ENCODE peak calls at places on chromosomes 6 and 20, in ten cellular contexts. One of them, this sample, is unnamed.

GRCh38 chr6:35496851-35497570 is at the start of gene TEAD3:
- DNase-seq in GM23248: peak
- DNase-seq in AG08396: peak
- DNase-seq in HCEC 1CT: peak
- DNase-seq in lower leg skin: peak
- DNase-seq in NCI-H1105: peak
- DNase-seq in nephron progenitor cell: peak
- DNase-seq in head of caudate nucleus: peak
- DNase-seq in HTR-8/SVneo: peak
- DNase-seq in neuronal stem cell: peak
- DNase-seq in this sample: peak

GRCh38 chr6:74222768-74223321 is 526.8 kb downstream of the CD109 start:
- DNase-seq in GM23248: peak
- DNase-seq in AG08396: no peak
- DNase-seq in HCEC 1CT: no peak
- DNase-seq in lower leg skin: no peak
- DNase-seq in NCI-H1105: no peak
- DNase-seq in nephron progenitor cell: no peak
- DNase-seq in head of caudate nucleus: no peak
- DNase-seq in HTR-8/SVneo: no peak
- DNase-seq in neuronal stem cell: peak
- DNase-seq in this sample: no peak

GRCh38 chr6:53986721-53987526 is 124.3 kb upstream of the MLIP start:
- DNase-seq in GM23248: peak
- DNase-seq in AG08396: peak
- DNase-seq in HCEC 1CT: peak
- DNase-seq in lower leg skin: no peak
- DNase-seq in NCI-H1105: peak
- DNase-seq in nephron progenitor cell: peak
- DNase-seq in head of caudate nucleus: no peak
- DNase-seq in HTR-8/SVneo: no peak
- DNase-seq in neuronal stem cell: no peak
- DNase-seq in this sample: no peak

GRCh38 chr20:62805365-62805710 is 703 bp downstream of the OGFR start:
- DNase-seq in GM23248: peak
- DNase-seq in AG08396: peak
- DNase-seq in HCEC 1CT: no peak
- DNase-seq in lower leg skin: no peak
- DNase-seq in NCI-H1105: no peak
- DNase-seq in nephron progenitor cell: peak
- DNase-seq in head of caudate nucleus: no peak
- DNase-seq in HTR-8/SVneo: no peak
- DNase-seq in neuronal stem cell: no peak
- DNase-seq in this sample: peak

GRCh38 chr6:149242883-149243282 is 74.6 kb upstream of the TAB2 start:
- DNase-seq in GM23248: no peak
- DNase-seq in AG08396: peak
- DNase-seq in HCEC 1CT: peak
- DNase-seq in lower leg skin: no peak
- DNase-seq in NCI-H1105: no peak
- DNase-seq in nephron progenitor cell: no peak
- DNase-seq in head of caudate nucleus: no peak
- DNase-seq in HTR-8/SVneo: peak
- DNase-seq in neuronal stem cell: no peak
- DNase-seq in this sample: no peak

GRCh38 chr6:106547961-106548453 is 81.3 kb downstream of the RTN4IP1 start:
- DNase-seq in GM23248: no peak
- DNase-seq in AG08396: no peak
- DNase-seq in HCEC 1CT: peak
- DNase-seq in lower leg skin: no peak
- DNase-seq in NCI-H1105: no peak
- DNase-seq in nephron progenitor cell: no peak
- DNase-seq in head of caudate nucleus: no peak
- DNase-seq in HTR-8/SVneo: no peak
- DNase-seq in neuronal stem cell: no peak
- DNase-seq in this sample: no peak

GRCh38 chr6:34836008-34836407 is 44.1 kb downstream of the BLTP3A start:
- DNase-seq in GM23248: no peak
- DNase-seq in AG08396: no peak
- DNase-seq in HCEC 1CT: no peak
- DNase-seq in lower leg skin: no peak
- DNase-seq in NCI-H1105: no peak
- DNase-seq in nephron progenitor cell: no peak
- DNase-seq in head of caudate nucleus: no peak
- DNase-seq in HTR-8/SVneo: no peak
- DNase-seq in neuronal stem cell: no peak
- DNase-seq in this sample: no peak

GRCh38 chr20:10705801-10706459 is 32.1 kb upstream of the JAG1 start:
- DNase-seq in GM23248: no peak
- DNase-seq in AG08396: no peak
- DNase-seq in HCEC 1CT: no peak
- DNase-seq in lower leg skin: no peak
- DNase-seq in NCI-H1105: no peak
- DNase-seq in nephron progenitor cell: no peak
- DNase-seq in head of caudate nucleus: no peak
- DNase-seq in HTR-8/SVneo: no peak
- DNase-seq in neuronal stem cell: no peak
- DNase-seq in this sample: no peak

GRCh38 chr6:169896826-169897456 is 145.5 kb downstream of the ERMARD start:
- DNase-seq in GM23248: no peak
- DNase-seq in AG08396: no peak
- DNase-seq in HCEC 1CT: no peak
- DNase-seq in lower leg skin: no peak
- DNase-seq in NCI-H1105: no peak
- DNase-seq in nephron progenitor cell: no peak
- DNase-seq in head of caudate nucleus: no peak
- DNase-seq in HTR-8/SVneo: no peak
- DNase-seq in neuronal stem cell: no peak
- DNase-seq in this sample: no peak

GRCh38 chr6:71157350-71157749 is 131.3 kb upstream of the OGFRL1 start:
- DNase-seq in GM23248: no peak
- DNase-seq in AG08396: no peak
- DNase-seq in HCEC 1CT: no peak
- DNase-seq in lower leg skin: no peak
- DNase-seq in NCI-H1105: no peak
- DNase-seq in nephron progenitor cell: no peak
- DNase-seq in head of caudate nucleus: no peak
- DNase-seq in HTR-8/SVneo: no peak
- DNase-seq in neuronal stem cell: no peak
- DNase-seq in this sample: no peak

GRCh38 chr6:114634016-114634415 is 291.2 kb upstream of the HS3ST5 start:
- DNase-seq in GM23248: no peak
- DNase-seq in AG08396: no peak
- DNase-seq in HCEC 1CT: no peak
- DNase-seq in lower leg skin: no peak
- DNase-seq in NCI-H1105: no peak
- DNase-seq in nephron progenitor cell: no peak
- DNase-seq in head of caudate nucleus: peak
- DNase-seq in HTR-8/SVneo: no peak
- DNase-seq in neuronal stem cell: no peak
- DNase-seq in this sample: no peak

GRCh38 chr6:46501136-46502089 is 10.2 kb upstream of the RCAN2 start:
- DNase-seq in GM23248: peak
- DNase-seq in AG08396: peak
- DNase-seq in HCEC 1CT: peak
- DNase-seq in lower leg skin: no peak
- DNase-seq in NCI-H1105: no peak
- DNase-seq in nephron progenitor cell: no peak
- DNase-seq in head of caudate nucleus: peak
- DNase-seq in HTR-8/SVneo: no peak
- DNase-seq in neuronal stem cell: no peak
- DNase-seq in this sample: no peak

GRCh38 chr6:99344289-99344688 is 5.2 kb downstream of the FAXC start:
- DNase-seq in GM23248: peak
- DNase-seq in AG08396: peak
- DNase-seq in HCEC 1CT: peak
- DNase-seq in lower leg skin: no peak
- DNase-seq in NCI-H1105: no peak
- DNase-seq in nephron progenitor cell: no peak
- DNase-seq in head of caudate nucleus: no peak
- DNase-seq in HTR-8/SVneo: peak
- DNase-seq in neuronal stem cell: no peak
- DNase-seq in this sample: peak

GRCh38 chr20:5612476-5613291 is 137.5 kb upstream of the SHLD1 start:
- DNase-seq in GM23248: peak
- DNase-seq in AG08396: peak
- DNase-seq in HCEC 1CT: peak
- DNase-seq in lower leg skin: no peak
- DNase-seq in NCI-H1105: no peak
- DNase-seq in nephron progenitor cell: no peak
- DNase-seq in head of caudate nucleus: no peak
- DNase-seq in HTR-8/SVneo: no peak
- DNase-seq in neuronal stem cell: no peak
- DNase-seq in this sample: peak

GRCh38 chr6:43770417-43771209 is 602 bp downstream of the VEGFA start:
- DNase-seq in GM23248: peak
- DNase-seq in AG08396: peak
- DNase-seq in HCEC 1CT: peak
- DNase-seq in lower leg skin: peak
- DNase-seq in NCI-H1105: peak
- DNase-seq in nephron progenitor cell: peak
- DNase-seq in head of caudate nucleus: peak
- DNase-seq in HTR-8/SVneo: no peak
- DNase-seq in neuronal stem cell: peak
- DNase-seq in this sample: peak

GRCh38 chr6:137849076-137849708 is 17.9 kb upstream of the TNFAIP3 start:
- DNase-seq in GM23248: no peak
- DNase-seq in AG08396: no peak
- DNase-seq in HCEC 1CT: peak
- DNase-seq in lower leg skin: no peak
- DNase-seq in NCI-H1105: no peak
- DNase-seq in nephron progenitor cell: no peak
- DNase-seq in head of caudate nucleus: no peak
- DNase-seq in HTR-8/SVneo: no peak
- DNase-seq in neuronal stem cell: no peak
- DNase-seq in this sample: peak

GRCh38 chr6:100001915-100002388 is 7.9 kb upstream of the MCHR2 start:
- DNase-seq in GM23248: peak
- DNase-seq in AG08396: peak
- DNase-seq in HCEC 1CT: peak
- DNase-seq in lower leg skin: no peak
- DNase-seq in NCI-H1105: peak
- DNase-seq in nephron progenitor cell: peak
- DNase-seq in head of caudate nucleus: peak
- DNase-seq in HTR-8/SVneo: peak
- DNase-seq in neuronal stem cell: peak
- DNase-seq in this sample: peak

GRCh38 chr20:56798634-56799033 is 169.5 kb downstream of the TFAP2C start:
- DNase-seq in GM23248: no peak
- DNase-seq in AG08396: no peak
- DNase-seq in HCEC 1CT: no peak
- DNase-seq in lower leg skin: no peak
- DNase-seq in NCI-H1105: no peak
- DNase-seq in nephron progenitor cell: no peak
- DNase-seq in head of caudate nucleus: no peak
- DNase-seq in HTR-8/SVneo: no peak
- DNase-seq in neuronal stem cell: no peak
- DNase-seq in this sample: no peak

GRCh38 chr6:69948479-69949114 is 82.2 kb downstream of the COL19A1 start:
- DNase-seq in GM23248: peak
- DNase-seq in AG08396: no peak
- DNase-seq in HCEC 1CT: no peak
- DNase-seq in lower leg skin: no peak
- DNase-seq in NCI-H1105: no peak
- DNase-seq in nephron progenitor cell: no peak
- DNase-seq in head of caudate nucleus: no peak
- DNase-seq in HTR-8/SVneo: no peak
- DNase-seq in neuronal stem cell: no peak
- DNase-seq in this sample: no peak

GRCh38 chr6:27007020-27007419 is 240.5 kb upstream of the PRSS16 start:
- DNase-seq in GM23248: no peak
- DNase-seq in AG08396: no peak
- DNase-seq in HCEC 1CT: no peak
- DNase-seq in lower leg skin: no peak
- DNase-seq in NCI-H1105: no peak
- DNase-seq in nephron progenitor cell: no peak
- DNase-seq in head of caudate nucleus: no peak
- DNase-seq in HTR-8/SVneo: no peak
- DNase-seq in neuronal stem cell: no peak
- DNase-seq in this sample: no peak

GRCh38 chr6:136508701-136509387 is 41.4 kb downstream of the MAP7 start:
- DNase-seq in GM23248: no peak
- DNase-seq in AG08396: no peak
- DNase-seq in HCEC 1CT: no peak
- DNase-seq in lower leg skin: no peak
- DNase-seq in NCI-H1105: no peak
- DNase-seq in nephron progenitor cell: no peak
- DNase-seq in head of caudate nucleus: no peak
- DNase-seq in HTR-8/SVneo: no peak
- DNase-seq in neuronal stem cell: no peak
- DNase-seq in this sample: no peak

GRCh38 chr6:110999634-111000270 is 17.9 kb downstream of the RPF2 start:
- DNase-seq in GM23248: peak
- DNase-seq in AG08396: peak
- DNase-seq in HCEC 1CT: peak
- DNase-seq in lower leg skin: no peak
- DNase-seq in NCI-H1105: peak
- DNase-seq in nephron progenitor cell: no peak
- DNase-seq in head of caudate nucleus: no peak
- DNase-seq in HTR-8/SVneo: peak
- DNase-seq in neuronal stem cell: no peak
- DNase-seq in this sample: peak

GRCh38 chr20:58891076-58891685 is 38.7 kb downstream of the GNAS start:
- DNase-seq in GM23248: peak
- DNase-seq in AG08396: peak
- DNase-seq in HCEC 1CT: peak
- DNase-seq in lower leg skin: peak
- DNase-seq in NCI-H1105: peak
- DNase-seq in nephron progenitor cell: peak
- DNase-seq in head of caudate nucleus: peak
- DNase-seq in HTR-8/SVneo: peak
- DNase-seq in neuronal stem cell: peak
- DNase-seq in this sample: peak

GRCh38 chr6:37990762-37991525 is 171.4 kb downstream of the ZFAND3 start:
- DNase-seq in GM23248: peak
- DNase-seq in AG08396: peak
- DNase-seq in HCEC 1CT: peak
- DNase-seq in lower leg skin: no peak
- DNase-seq in NCI-H1105: no peak
- DNase-seq in nephron progenitor cell: no peak
- DNase-seq in head of caudate nucleus: no peak
- DNase-seq in HTR-8/SVneo: peak
- DNase-seq in neuronal stem cell: peak
- DNase-seq in this sample: peak

GRCh38 chr20:63765082-63765873 is 25.7 kb downstream of the SLC2A4RG start:
- DNase-seq in GM23248: no peak
- DNase-seq in AG08396: peak
- DNase-seq in HCEC 1CT: no peak
- DNase-seq in lower leg skin: no peak
- DNase-seq in NCI-H1105: no peak
- DNase-seq in nephron progenitor cell: no peak
- DNase-seq in head of caudate nucleus: no peak
- DNase-seq in HTR-8/SVneo: no peak
- DNase-seq in neuronal stem cell: no peak
- DNase-seq in this sample: no peak

GRCh38 chr20:25226433-25227316 is 21.2 kb upstream of the PYGB start:
- DNase-seq in GM23248: no peak
- DNase-seq in AG08396: no peak
- DNase-seq in HCEC 1CT: no peak
- DNase-seq in lower leg skin: no peak
- DNase-seq in NCI-H1105: no peak
- DNase-seq in nephron progenitor cell: no peak
- DNase-seq in head of caudate nucleus: peak
- DNase-seq in HTR-8/SVneo: no peak
- DNase-seq in neuronal stem cell: no peak
- DNase-seq in this sample: no peak

GRCh38 chr6:78025501-78025900 is 372.7 kb downstream of the MEI4 start:
- DNase-seq in GM23248: no peak
- DNase-seq in AG08396: no peak
- DNase-seq in HCEC 1CT: no peak
- DNase-seq in lower leg skin: no peak
- DNase-seq in NCI-H1105: no peak
- DNase-seq in nephron progenitor cell: no peak
- DNase-seq in head of caudate nucleus: no peak
- DNase-seq in HTR-8/SVneo: no peak
- DNase-seq in neuronal stem cell: no peak
- DNase-seq in this sample: no peak

GRCh38 chr6:137904822-137905617 is 38.0 kb downstream of the TNFAIP3 start:
- DNase-seq in GM23248: peak
- DNase-seq in AG08396: no peak
- DNase-seq in HCEC 1CT: no peak
- DNase-seq in lower leg skin: peak
- DNase-seq in NCI-H1105: no peak
- DNase-seq in nephron progenitor cell: no peak
- DNase-seq in head of caudate nucleus: no peak
- DNase-seq in HTR-8/SVneo: no peak
- DNase-seq in neuronal stem cell: no peak
- DNase-seq in this sample: peak

This sample was measured in GM03348.